ENCODE peak calls at places on chromosomes 12 and 14, in four cellular contexts. R is suprapubic skin, D is DND-41, W is hepatocyte. P is an unnamed sample.
A peak's percentile ranks its signal among the peaks of the same experiment; 100 is the strongest.

GRCh38 chr14:61296707-61297502 is 15.8 kb upstream of the TMEM30B start:
- DNase-seq in R (no peak), W (peak; percentile 53), D (peak; percentile 34), P (no peak)

GRCh38 chr14:100275214-100275613 is 31.0 kb downstream of the SLC25A29 start:
- DNase-seq in R (no peak), W (no peak), D (no peak), P (no peak)

GRCh38 chr12:4701383-4701782 is 18.8 kb upstream of the GALNT8 start:
- DNase-seq in D (no peak), R (no peak), W (no peak), P (no peak)

GRCh38 chr14:101736071-101736470 is 25.4 kb upstream of the PPP2R5C start:
- DNase-seq in W (no peak), D (no peak), R (peak; percentile 32), P (no peak)

GRCh38 chr12:110270125-110270962 is 10.7 kb upstream of the ATP2A2 start:
- DNase-seq in W (peak; percentile 65), D (no peak), R (no peak), P (peak; percentile 88)

GRCh38 chr12:4116251-4117111 is 157.1 kb upstream of the CCND2 start:
- DNase-seq in D (no peak), W (peak; percentile 37), R (no peak), P (peak; percentile 85)

GRCh38 chr12:72271401-72271740 is 799 bp upstream of the TRHDE start:
- DNase-seq in R (no peak), D (no peak), W (no peak), P (no peak)

GRCh38 chr14:92441751-92442477 is 71.7 kb upstream of the RIN3 start:
- DNase-seq in W (no peak), R (no peak), D (no peak), P (no peak)

GRCh38 chr14:65179918-65180724 is 77.8 kb upstream of the MAX start:
- DNase-seq in R (peak; percentile 81), W (no peak), D (no peak), P (peak; percentile 7)

GRCh38 chr12:69210661-69211060 is 28.7 kb upstream of the CPSF6 start:
- DNase-seq in R (no peak), W (no peak), D (no peak), P (no peak)

GRCh38 chr14:24368562-24369252 is 723 bp downstream of the NFATC4 start:
- DNase-seq in R (peak; percentile 85), D (peak; percentile 27), W (peak; percentile 90), P (peak; percentile 70)

GRCh38 chr12:124111006-124111405 is 138.0 kb downstream of the ZNF664 start:
- DNase-seq in W (no peak), D (no peak), R (no peak), P (peak; percentile 69)

GRCh38 chr14:33317675-33318074 is 379.0 kb downstream of the NPAS3 start:
- DNase-seq in R (no peak), W (no peak), D (no peak), P (no peak)

GRCh38 chr12:14665354-14666348 is 30.7 kb downstream of the GUCY2C start:
- DNase-seq in D (no peak), W (no peak), R (no peak), P (peak; percentile 57)
- H3K4me3 ChIP-seq in D (no peak overlapping the region), W (no peak overlapping the region), R (no peak overlapping the region), P (peak overlapping the region; percentile 54)

DNA sequence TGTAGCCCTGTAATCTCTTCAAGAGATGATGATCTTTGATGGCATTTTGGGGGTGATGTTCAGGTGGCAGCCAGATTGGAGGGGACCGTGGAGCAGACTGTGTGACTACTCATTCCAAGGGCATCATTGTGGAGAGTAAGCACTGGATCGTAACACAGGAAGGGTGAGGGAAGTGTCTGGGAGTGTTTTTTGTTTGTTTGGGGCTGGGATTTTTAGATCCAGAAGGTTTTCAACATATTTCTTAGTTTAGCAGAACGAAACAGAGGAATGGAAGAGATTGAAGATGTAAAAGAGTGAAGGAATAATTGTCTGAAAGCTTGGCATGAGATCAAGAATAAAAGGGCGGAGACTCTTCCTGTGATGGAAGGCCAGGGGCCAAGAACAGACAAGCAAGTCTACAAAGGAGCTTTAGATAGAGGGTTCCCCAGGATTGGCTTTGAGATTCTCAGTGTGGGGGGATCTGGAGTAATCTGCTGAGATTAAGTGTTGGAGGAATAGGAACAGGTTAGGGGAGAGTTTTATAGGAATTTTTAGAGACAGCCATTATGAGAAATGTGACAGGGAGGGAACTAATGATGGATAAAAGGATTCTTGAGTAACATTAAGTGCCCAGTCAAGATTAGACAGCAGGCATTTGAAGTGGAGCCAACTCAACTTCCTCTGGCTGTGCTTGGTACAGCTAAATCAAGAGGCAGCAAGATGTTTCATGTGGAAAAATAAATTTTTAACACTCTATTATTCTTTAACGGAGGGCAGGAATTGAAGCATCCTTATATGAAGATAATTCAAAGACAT is 79.7 kb upstream of the REP15 start:
- DNase-seq in D (no peak), W (no peak), R (no peak), P (no peak)
- H3K4me1 ChIP-seq in D (no peaks in the 10 kb centered on the region), W (peaks cover 25% of the 10 kb centered on the region), R (peaks cover 13% of the 10 kb centered on the region), P (peaks cover 26% of the 10 kb centered on the region)

DNA sequence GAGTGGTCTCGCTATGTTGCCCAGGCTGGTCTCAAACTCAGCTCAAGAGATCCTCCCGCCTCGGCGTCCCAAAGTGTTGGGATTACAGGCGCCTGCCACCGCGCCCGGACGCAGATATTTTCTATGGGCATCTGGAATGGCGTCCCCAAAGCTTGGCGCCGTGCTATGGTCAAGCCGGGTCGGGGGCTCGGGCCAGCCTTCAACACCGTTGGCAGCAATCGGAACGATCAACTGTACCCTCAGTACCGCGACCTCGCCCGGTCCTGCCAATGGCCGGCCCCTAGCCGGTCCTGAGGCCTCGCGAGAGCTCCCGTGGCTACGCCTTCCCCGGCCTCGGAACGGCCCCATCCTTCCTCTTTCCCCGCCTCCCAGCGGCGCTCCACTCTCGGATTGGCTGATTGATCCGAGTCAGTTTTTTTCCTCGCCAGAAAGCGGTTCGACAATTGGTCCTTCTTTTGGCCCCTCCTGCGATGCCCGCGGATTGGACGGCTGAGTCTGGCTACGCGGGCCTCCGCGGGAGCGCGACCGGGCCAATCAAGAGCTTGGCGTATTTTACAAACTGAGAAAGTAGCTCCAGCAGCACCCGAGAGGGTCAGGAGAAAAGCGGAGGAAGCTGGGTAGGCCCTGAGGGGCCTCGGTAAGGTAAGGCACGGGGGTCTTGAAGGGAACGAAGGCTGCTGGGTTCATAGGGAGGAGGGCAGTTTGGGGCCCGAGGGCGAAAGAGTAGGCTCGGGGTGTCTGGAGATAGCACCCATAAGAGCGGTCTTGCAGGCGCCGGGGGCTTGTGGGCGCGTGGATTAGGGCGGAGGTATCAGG is at the start of gene TROAP:
- DNase-seq in D (peak; percentile 99), W (peak; percentile 99), R (peak; percentile 98), P (peak; percentile 99)
- H3K27ac ChIP-seq in D (peak within 1 kb of the TSS; percentile 95), W (peak within 1 kb of the TSS; percentile 4), R (peak within 1 kb of the TSS; percentile 56), P (peak within 1 kb of the TSS; percentile 67)

DNA sequence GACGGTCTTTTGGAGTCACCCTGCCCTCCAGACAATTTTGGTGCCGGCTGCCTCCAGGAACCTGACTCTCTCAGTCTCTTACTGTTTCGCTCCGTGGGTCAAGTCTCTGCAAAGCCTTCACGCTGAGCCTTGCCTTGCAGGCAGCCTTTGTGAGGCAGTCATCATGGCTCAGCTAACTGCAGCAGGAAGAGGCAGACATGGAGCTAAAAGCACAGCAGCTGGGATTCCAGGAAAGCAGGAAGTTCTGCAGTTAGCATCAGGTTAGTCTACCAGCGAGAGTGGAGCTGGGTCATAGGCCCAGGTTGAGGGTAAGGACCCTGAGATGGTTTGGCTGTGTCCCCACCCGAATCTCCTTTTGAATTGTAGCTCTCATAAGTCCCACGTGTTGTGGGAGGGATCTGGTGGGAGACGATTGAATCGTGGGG is 305.4 kb downstream of the PCNX1 start:
- DNase-seq in D (peak; percentile 46), W (no peak), R (no peak), P (no peak)
- H3K4me3 ChIP-seq in D (no peak overlapping the region), W (no peak overlapping the region), R (no peak overlapping the region), P (no peak overlapping the region)

GRCh38 chr12:111446044-111446581 is 40.4 kb downstream of the SH2B3 start:
- DNase-seq in D (no peak), R (no peak), W (no peak), P (peak; percentile 72)
- H3K4me1 ChIP-seq in D (no peaks in the 10 kb centered on the region), R (peaks cover 59% of the 10 kb centered on the region), W (no peaks in the 10 kb centered on the region), P (peaks cover 25% of the 10 kb centered on the region)

GRCh38 chr12:41190360-41190759 is 2.2 kb downstream of the PDZRN4 start:
- DNase-seq in W (peak; percentile 38), D (no peak), R (no peak), P (peak; percentile 56)

GRCh38 chr12:41185946-41186345 is 2.2 kb upstream of the PDZRN4 start:
- DNase-seq in R (no peak), W (no peak), D (no peak), P (no peak)

GRCh38 chr12:41189395-41190251 is 1.5 kb downstream of the PDZRN4 start:
- DNase-seq in W (no peak), R (no peak), D (no peak), P (peak; percentile 28)

GRCh38 chr12:41188841-41189394 is 798 bp downstream of the PDZRN4 start:
- DNase-seq in D (no peak), R (no peak), W (no peak), P (no peak)

DNA sequence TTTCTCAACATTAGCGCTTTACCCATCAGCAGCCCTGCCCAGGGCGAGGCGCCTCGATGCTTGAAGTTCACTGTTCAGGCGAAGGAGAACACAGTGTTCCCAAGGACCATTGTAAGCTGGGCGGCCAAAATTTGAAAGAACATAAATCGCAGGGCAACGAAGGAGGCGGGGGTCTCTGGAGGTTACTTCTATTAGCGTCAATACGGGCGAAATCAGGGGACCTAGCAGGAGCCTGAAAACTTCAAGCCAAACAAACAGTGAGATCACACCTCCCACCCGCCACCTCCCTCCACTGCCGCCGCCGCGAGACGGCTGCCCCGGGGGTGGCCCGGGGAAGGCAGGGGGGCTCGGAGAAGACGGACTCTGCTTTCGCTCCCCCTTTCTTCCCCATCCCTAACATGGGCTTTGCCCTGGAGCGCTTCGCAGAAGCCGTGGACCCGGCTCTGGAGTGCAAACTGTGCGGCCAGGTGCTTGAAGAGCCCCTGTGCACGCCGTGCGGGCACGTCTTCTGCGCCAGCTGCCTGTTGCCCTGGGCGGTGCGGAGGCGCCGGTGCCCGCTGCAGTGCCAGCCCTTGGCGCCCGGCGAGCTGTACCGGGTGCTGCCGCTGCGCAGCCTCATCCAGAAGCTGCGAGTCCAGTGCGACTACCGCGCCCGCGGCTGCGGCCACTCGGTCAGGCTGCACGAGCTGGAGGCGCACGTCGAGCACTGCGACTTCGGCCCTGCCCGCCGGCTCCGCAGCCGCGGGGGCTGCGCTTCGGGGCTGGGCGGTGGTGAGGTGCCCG is at the start of gene PDZRN4:
- DNase-seq in W (peak; percentile 40), D (no peak), R (no peak), P (no peak)
- H3K27ac ChIP-seq in W (no peak within 1 kb of the TSS), D (no peak within 1 kb of the TSS), R (peak within 1 kb of the TSS; percentile 88), P (no peak within 1 kb of the TSS)

DNA sequence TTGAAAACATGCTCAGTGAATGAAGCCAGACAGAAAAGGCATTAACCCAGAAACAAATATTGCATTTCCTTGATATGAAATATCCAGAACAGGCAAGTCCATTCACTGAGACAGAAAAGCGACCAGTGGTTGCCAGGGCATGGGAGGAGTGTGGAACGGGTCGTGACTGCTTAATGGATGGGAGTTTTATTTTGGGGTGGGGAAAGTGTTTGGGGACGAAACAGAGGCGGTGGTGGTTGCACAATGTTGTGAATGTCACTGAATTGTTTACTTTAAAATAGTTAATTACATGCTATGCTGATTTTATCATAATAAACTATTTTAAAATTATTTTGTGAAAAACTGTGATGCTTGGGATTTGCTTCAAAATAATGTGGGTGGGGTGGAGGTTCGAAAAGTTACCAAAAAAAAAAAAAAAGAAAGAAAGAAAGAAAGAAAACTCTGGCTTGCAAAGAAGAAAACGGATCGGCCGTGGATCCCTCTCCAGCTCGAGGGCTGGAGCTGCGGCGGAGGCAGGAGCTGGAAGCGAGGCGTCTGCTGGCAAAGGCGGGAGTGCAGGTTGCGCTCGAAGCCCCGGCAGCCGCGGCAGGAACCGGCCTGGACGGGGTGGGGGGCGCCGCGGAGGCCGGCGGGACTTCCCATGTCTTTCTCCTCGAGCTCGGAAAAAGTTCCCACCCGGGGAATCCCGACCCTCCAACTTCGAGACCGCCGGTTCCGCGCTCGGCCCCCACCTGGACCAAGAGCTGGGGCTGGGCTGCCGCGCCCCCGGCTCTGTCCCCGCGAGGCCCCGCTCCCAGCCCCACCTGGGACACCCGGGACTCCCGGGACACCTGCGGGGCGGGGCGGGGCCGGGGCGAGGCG is 524 bp upstream of the P2RX2 start:
- DNase-seq in W (no peak), D (no peak), R (no peak), P (no peak)
- H3K4me3 ChIP-seq in W (no peak overlapping the region), D (no peak overlapping the region), R (peak overlapping the region; percentile 22), P (no peak overlapping the region)

P was measured in SJCRH30.